ENCODE peak calls at places on chromosomes 6 and 20, in five cellular contexts. H is IMR-90, R is uterus, E is upper lobe of left lung, I is spleen. G is an unnamed sample.

GRCh38 chr6:149060300-149060984 is 257.1 kb upstream of the TAB2 start:
- DNase-seq in H (peak), E (peak), R (no peak), I (peak), G (no peak)

GRCh38 chr20:3846740-3847418 is at the start of gene MAVS:
- DNase-seq in E (peak), I (peak), R (peak), H (peak), G (peak)

GRCh38 chr20:48604426-48604825 is 223.4 kb downstream of the PREX1 start:
- DNase-seq in I (peak), E (no peak), H (no peak), R (no peak), G (peak)

GRCh38 chr20:23296841-23297701 is 53.5 kb upstream of the NXT1 start:
- DNase-seq in I (no peak), H (no peak), R (no peak), E (no peak), G (peak)

GRCh38 chr20:61934716-61935530 is 130.8 kb downstream of the TAF4 start:
- DNase-seq in I (peak), H (peak), R (no peak), E (no peak), G (peak)

GRCh38 chr6:169895000-169895759 is 143.8 kb downstream of the ERMARD start:
- DNase-seq in I (no peak), R (no peak), E (no peak), H (no peak), G (no peak)

GRCh38 chr20:56359212-56360132 is 698 bp downstream of the FAM210B start:
- DNase-seq in I (peak), R (peak), H (peak), E (peak), G (peak)

GRCh38 chr6:158040051-158040803 is 58.6 kb downstream of the SYNJ2 start:
- DNase-seq in E (no peak), H (peak), I (no peak), R (peak), G (peak)

GRCh38 chr6:27025351-27025750 is 222.2 kb upstream of the PRSS16 start:
- DNase-seq in I (no peak), R (no peak), E (no peak), H (no peak), G (no peak)

GRCh38 chr6:13574571-13575376 is at the start of gene SIRT5:
- DNase-seq in R (peak), E (peak), H (peak), I (peak), G (peak)

GRCh38 chr6:39422273-39422672 is 99.8 kb upstream of the KCNK16 start:
- DNase-seq in E (no peak), R (no peak), I (no peak), H (no peak), G (no peak)

GRCh38 chr6:25963426-25964123 is 973 bp downstream of the TRIM38 start:
- DNase-seq in E (peak), R (no peak), I (no peak), H (peak), G (no peak)

GRCh38 chr6:39004801-39005200 is 43.8 kb upstream of the GLP1R start:
- DNase-seq in E (no peak), H (no peak), I (no peak), R (no peak), G (no peak)

GRCh38 chr6:111478064-111478476 is 4.9 kb downstream of the REV3L start:
- DNase-seq in R (no peak), H (peak), E (no peak), I (no peak), G (no peak)

GRCh38 chr6:106381871-106382270 is 21.4 kb downstream of the CRYBG1 start:
- DNase-seq in I (no peak), H (no peak), E (no peak), R (no peak), G (no peak)

GRCh38 chr6:46191961-46192360 is 21.2 kb upstream of the ENPP5 start:
- DNase-seq in I (no peak), E (no peak), H (peak), R (no peak), G (no peak)

GRCh38 chr6:53062369-53062639 is 2.9 kb upstream of the FBXO9 start:
- DNase-seq in R (no peak), H (no peak), E (no peak), I (no peak), G (no peak)

GRCh38 chr6:90383212-90383611 is 86.6 kb upstream of the BACH2 start:
- DNase-seq in R (no peak), I (no peak), E (no peak), H (no peak), G (no peak)

GRCh38 chr6:196543-196942 is 95.7 kb upstream of the DUSP22 start:
- DNase-seq in I (no peak), H (no peak), R (no peak), E (no peak), G (no peak)

GRCh38 chr20:63611646-63612045 is 15.3 kb downstream of the GMEB2 start:
- DNase-seq in E (no peak), H (no peak), I (peak), R (no peak), G (no peak)

GRCh38 chr20:57451759-57452661 is 60.8 kb downstream of the RBM38 start:
- DNase-seq in H (no peak), R (no peak), E (no peak), I (peak), G (peak)

GRCh38 chr20:41848180-41848579 is 230.0 kb upstream of the CHD6 start:
- DNase-seq in I (no peak), R (no peak), E (no peak), H (no peak), G (no peak)

GRCh38 chr6:168390746-168391400 is 50.1 kb upstream of the SMOC2 start:
- DNase-seq in E (no peak), H (no peak), R (no peak), I (peak), G (no peak)

GRCh38 chr6:100504786-100505737 is 40.3 kb upstream of the SIM1 start:
- DNase-seq in H (peak), E (no peak), R (no peak), I (no peak), G (no peak)

GRCh38 chr6:78824045-78824444 is 43.3 kb upstream of the IRAK1BP1 start:
- DNase-seq in E (no peak), I (no peak), R (no peak), H (no peak), G (no peak)

GRCh38 chr20:55160996-55161395 is 685.6 kb downstream of the DOK5 start:
- DNase-seq in R (no peak), H (no peak), E (no peak), I (no peak), G (no peak)

GRCh38 chr20:60167840-60168239 is 209.6 kb downstream of the CDH26 start:
- DNase-seq in R (no peak), I (no peak), E (no peak), H (no peak), G (no peak)

GRCh38 chr20:48260370-48260769 is 475.1 kb upstream of the SULF2 start:
- DNase-seq in I (no peak), H (no peak), E (no peak), R (peak), G (no peak)

GRCh38 chr20:24756292-24757025 is 192.6 kb upstream of the CST7 start:
- DNase-seq in I (peak), R (no peak), E (no peak), H (no peak), G (no peak)

GRCh38 chr20:58699246-58700107 is 6.9 kb downstream of the NPEPL1 start:
- DNase-seq in R (no peak), E (peak), I (peak), H (no peak), G (peak)

GRCh38 chr6:11393713-11394627 is 143.6 kb upstream of the TMEM170B start:
- DNase-seq in E (no peak), H (peak), R (no peak), I (no peak), G (no peak)

GRCh38 chr20:64106981-64107735 is at the start of gene NPBWR2:
- DNase-seq in E (peak), H (no peak), R (no peak), I (peak), G (peak)

GRCh38 chr20:10604865-10605440 is 68.8 kb downstream of the JAG1 start:
- DNase-seq in I (no peak), E (no peak), R (no peak), H (no peak), G (no peak)
- H3K27ac ChIP-seq in I (no peak), E (peak), R (peak), H (peak), G (peak)

GRCh38 chr6:20212392-20213111 is at the start of gene MBOAT1:
- DNase-seq in H (peak), E (peak), R (peak), I (peak), G (peak)
- TF ChIP-seq POLR2A in H (peak), E (peak), R (peak), I (no peak), G (peak)

DNA sequence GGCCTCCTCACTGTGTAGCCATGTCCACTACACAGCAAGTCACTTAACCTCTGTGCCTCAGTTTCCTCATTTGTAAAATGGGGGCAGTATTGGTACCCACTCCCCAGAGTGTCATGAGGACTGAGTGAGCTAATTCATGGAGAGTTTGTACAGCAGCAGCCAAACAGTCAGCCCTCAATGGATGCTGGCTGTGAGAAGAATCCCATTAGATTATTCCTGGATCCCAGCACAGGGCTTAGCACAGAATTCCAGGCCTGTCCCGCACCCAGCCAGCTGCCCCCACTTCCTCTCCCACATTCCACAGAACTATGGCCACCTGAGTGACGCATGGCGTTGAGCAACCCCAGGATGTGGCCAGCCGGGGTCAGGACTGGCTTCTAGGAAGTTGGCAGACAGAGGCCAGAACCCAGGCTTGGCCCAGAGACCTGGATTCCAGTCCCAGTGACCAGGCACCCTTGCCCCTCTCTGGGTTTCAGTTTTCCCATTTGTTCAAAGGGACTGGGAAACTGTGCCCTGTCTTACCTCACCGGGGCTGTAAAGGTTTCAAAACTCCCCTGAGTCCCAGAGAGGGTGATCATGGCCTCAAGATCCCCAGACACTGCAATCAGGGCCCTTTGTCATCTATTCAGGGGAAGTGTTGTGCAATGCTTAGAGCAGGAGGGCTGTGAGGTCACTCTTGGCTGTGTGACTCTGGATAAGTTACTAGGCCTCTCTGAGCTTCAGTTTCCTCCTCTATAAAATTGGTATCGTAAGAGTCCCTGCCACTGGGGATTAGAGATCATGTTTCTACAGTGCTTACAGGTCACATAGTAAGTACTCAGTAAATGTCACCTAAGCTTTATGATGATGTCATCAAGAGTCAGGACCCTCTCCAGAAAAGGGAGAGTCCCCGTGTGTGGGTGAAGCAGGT is 3.0 kb upstream of the TGM2 start:
- DNase-seq in R (peak), H (peak), I (peak), E (peak), G (peak)
- H3K27ac ChIP-seq in R (peak), H (peak), I (peak), E (peak), G (peak)

GRCh38 chr20:38831049-38831691 is 25.7 kb downstream of the PPP1R16B start:
- DNase-seq in R (no peak), E (no peak), I (no peak), H (no peak), G (no peak)

GRCh38 chr20:38831995-38832620 is 26.6 kb downstream of the PPP1R16B start:
- DNase-seq in I (no peak), E (no peak), H (no peak), R (no peak), G (no peak)

GRCh38 chr20:38833857-38834164 is 28.3 kb downstream of the PPP1R16B start:
- DNase-seq in H (no peak), R (no peak), I (no peak), E (no peak), G (no peak)

GRCh38 chr20:38834868-38835267 is 29.4 kb downstream of the PPP1R16B start:
- DNase-seq in H (no peak), I (no peak), R (no peak), E (no peak), G (no peak)

DNA sequence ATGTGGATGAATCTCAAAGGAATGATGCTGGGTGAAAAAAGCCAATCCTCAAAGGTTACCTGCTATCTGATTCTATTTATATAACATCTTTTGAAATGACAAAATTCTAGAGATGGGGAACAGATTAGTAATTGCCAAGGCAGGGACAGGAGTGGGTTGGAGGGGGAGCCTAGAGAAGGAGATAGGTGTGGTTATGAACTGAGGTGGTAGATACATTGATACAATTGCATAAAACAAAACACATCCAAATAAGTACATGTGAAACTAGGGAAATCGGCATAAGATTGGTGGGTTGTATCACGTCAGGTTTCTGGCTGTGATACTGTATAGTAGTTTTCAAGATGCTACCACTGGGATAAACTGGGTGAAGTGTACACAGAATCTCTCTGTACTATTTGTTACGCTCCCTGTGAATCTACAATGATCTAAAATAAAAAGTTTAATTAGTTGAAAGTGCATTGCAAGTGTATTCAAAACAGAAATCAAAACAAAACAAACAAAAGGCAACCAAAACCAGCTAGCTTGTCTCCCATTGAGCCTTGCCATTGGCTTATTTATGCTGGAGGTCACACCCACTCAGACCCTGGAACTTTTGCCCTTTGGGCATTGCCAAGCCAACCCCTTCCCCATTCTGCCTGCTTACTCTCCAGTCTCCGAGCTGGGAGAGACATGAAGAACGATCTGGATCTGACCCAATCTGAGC is 27.8 kb downstream of the PPP1R16B start:
- DNase-seq in I (no peak), R (no peak), H (no peak), E (no peak), G (no peak)
- TF ChIP-seq POLR2A in I (no peak), R (no peak), H (no peak), E (no peak), G (no peak)

DNA sequence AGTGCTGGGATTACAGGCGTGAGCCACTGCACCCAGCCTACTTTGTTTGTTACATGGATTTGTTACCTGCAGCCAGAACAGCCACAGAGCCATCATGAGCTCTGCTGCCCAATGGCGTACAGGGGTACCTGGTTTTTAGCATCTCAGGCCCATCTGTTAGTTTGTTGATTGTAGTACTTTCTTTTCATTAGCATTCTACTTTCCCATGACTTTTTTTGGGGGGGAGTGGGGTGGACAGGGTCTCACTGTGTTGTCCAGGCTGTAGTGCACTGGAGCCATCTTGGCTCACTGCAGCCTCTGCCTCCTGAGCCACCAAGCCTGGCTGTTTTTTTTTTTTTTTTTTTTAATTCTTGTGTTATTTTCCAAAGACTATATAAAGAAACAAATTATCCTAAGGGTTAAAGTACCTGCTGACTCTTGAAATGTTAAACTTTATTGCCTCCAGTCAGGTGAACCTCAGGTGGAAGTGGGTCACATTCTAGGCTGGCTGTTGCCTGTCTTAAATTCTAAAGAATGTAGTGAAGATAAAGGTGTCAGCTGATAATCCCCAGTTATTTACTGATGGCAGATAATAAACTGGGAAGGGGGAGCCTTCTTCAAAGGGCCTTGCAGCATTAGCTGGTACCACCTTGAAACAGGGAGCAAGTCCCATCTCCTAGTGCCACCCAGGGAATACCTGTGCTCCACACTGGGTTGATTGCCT is 15.2 kb downstream of the NEU1 start:
- DNase-seq in E (no peak), R (no peak), I (no peak), H (no peak), G (no peak)
- H3K27ac ChIP-seq in E (no peak), R (no peak), I (no peak), H (no peak), G (no peak)

DNA sequence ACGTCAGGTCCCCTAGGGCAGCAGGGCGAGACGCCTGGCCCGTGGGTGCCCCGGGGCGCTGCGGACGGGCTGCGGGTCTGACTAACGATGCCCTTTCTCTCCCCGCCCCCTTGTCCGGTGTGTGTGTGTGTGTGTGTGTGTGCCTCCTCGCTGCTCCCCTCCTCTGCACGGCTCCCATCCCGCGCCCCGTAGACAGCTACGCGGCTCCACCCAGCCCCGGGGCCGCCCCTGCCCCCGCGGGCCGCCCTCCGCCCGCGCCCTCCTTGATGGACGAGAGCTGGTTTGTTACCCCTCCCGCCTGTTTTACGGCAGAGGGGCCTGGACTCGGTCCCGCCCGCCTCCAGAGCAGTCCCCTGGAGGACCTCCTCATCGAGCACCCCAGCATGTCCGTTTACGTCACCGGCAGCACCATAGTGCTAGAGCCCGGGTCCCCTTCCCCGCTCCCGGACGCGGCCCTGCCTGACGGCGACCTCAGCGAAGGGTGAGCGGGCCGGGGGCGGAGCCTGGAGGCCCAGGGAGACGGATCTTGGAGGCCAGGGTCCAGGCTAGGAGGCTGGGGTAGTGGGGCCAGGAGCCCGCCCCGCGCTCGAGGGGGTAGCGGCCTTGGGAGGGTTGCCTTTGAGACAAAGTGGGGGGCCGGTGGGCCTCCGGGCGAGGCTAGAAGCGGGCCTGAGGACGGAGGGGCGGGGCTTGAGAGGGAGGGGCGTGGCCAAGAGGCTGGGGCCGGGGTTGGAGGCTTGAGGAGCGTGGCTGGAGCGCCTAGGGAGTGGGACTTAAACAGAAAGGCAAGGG is 5.1 kb downstream of the TP53INP2 start:
- DNase-seq in H (peak), R (peak), E (peak), I (peak), G (peak)
- TF ChIP-seq POLR2A in H (no peak), R (peak), E (peak), I (no peak), G (no peak)